ENCODE peak calls at places on chromosome 6, in six cellular contexts. T is A549, I is adrenal gland, W is gastrocnemius medialis, P is testis, M is esophagus muscularis mucosa. B is an unnamed sample.

GRCh38 chr6:144918073-144918472 is 632.9 kb downstream of the UTRN start:
- DNase-seq in T (no peak), I (no peak), W (no peak), P (no peak), M (no peak), B (no peak)

GRCh38 chr6:107108201-107108890 is 7.0 kb downstream of the BEND3 start:
- DNase-seq in T (no peak), I (no peak), W (no peak), P (no peak), M (no peak), B (peak; percentile 42)

GRCh38 chr6:47180633-47181032 is 129.1 kb downstream of the TNFRSF21 start:
- DNase-seq in T (peak; percentile 36), I (no peak), W (no peak), P (no peak), M (peak; percentile 47), B (no peak)

GRCh38 chr6:156794963-156795362 is 17.8 kb downstream of the ARID1B start:
- DNase-seq in T (no peak), I (no peak), W (no peak), P (no peak), M (no peak), B (no peak)

GRCh38 chr6:169075211-169075621 is 178.4 kb downstream of the THBS2 start:
- DNase-seq in T (no peak), I (no peak), W (peak; percentile 30), P (peak; percentile 69), M (peak; percentile 92), B (peak; percentile 75)

GRCh38 chr6:31122803-31123706 is 2.8 kb upstream of the CDSN start:
- DNase-seq in T (peak; percentile 23), I (peak; percentile 79), W (no peak), P (peak; percentile 85), M (no peak), B (no peak)

GRCh38 chr6:33589723-33590530 is 9.9 kb upstream of the BAK1 start:
- DNase-seq in T (peak; percentile 68), I (peak; percentile 83), W (peak; percentile 86), P (peak; percentile 80), M (no peak), B (no peak)

GRCh38 chr6:137323860-137324259 is 104.7 kb upstream of the IFNGR1 start:
- DNase-seq in T (no peak), I (no peak), W (no peak), P (no peak), M (no peak), B (no peak)

GRCh38 chr6:97677626-97678025 is 394.6 kb upstream of the MMS22L start:
- DNase-seq in T (no peak), I (no peak), W (no peak), P (no peak), M (no peak), B (no peak)

GRCh38 chr6:5318617-5319016 is 57.3 kb downstream of the FARS2 start:
- DNase-seq in T (no peak), I (no peak), W (no peak), P (peak; percentile 64), M (no peak), B (no peak)

GRCh38 chr6:89584539-89584938 is 54.0 kb downstream of the LYRM2 start:
- DNase-seq in T (no peak), I (no peak), W (no peak), P (no peak), M (no peak), B (no peak)

GRCh38 chr6:154542747-154543146 is 32.3 kb upstream of the CNKSR3 start:
- DNase-seq in T (no peak), I (no peak), W (no peak), P (no peak), M (no peak), B (no peak)

GRCh38 chr6:32853541-32854375 is at the start of the genes PSMB9 and TAP1:
- DNase-seq in T (peak; percentile 85), I (peak; percentile 92), W (peak; percentile 95), P (peak; percentile 95), M (peak; percentile 99), B (peak; percentile 99)

GRCh38 chr6:49546371-49546770 is 4.1 kb upstream of the C6orf141 start:
- DNase-seq in T (no peak), I (no peak), W (no peak), P (no peak), M (no peak), B (no peak)

GRCh38 chr6:95648636-95649035 is 71.3 kb downstream of the MANEA start:
- DNase-seq in T (no peak), I (no peak), W (no peak), P (peak; percentile 32), M (no peak), B (no peak)

GRCh38 chr6:16802071-16802470 is 40.8 kb upstream of the ATXN1 start:
- DNase-seq in T (no peak), I (no peak), W (peak; percentile 55), P (no peak), M (no peak), B (no peak)

GRCh38 chr6:30169658-30170614 is 6.6 kb downstream of the TRIM15 start:
- DNase-seq in T (peak; percentile 33), I (no peak), W (no peak), P (no peak), M (peak; percentile 57), B (no peak)

GRCh38 chr6:96465321-96465903 is 56.2 kb upstream of the UFL1 start:
- DNase-seq in T (no peak), I (no peak), W (no peak), P (no peak), M (no peak), B (no peak)

GRCh38 chr6:91141352-91141751 is 554.5 kb upstream of the MAP3K7 start:
- DNase-seq in T (no peak), I (no peak), W (no peak), P (no peak), M (no peak), B (no peak)

GRCh38 chr6:157376706-157377230 is 4.2 kb upstream of the ZDHHC14 start:
- DNase-seq in T (no peak), I (no peak), W (no peak), P (no peak), M (no peak), B (no peak)

GRCh38 chr6:4344317-4344899 is 209.0 kb upstream of the ECI2 start:
- DNase-seq in T (no peak), I (no peak), W (no peak), P (no peak), M (peak; percentile 70), B (no peak)

GRCh38 chr6:169452117-169452868 is 198.6 kb upstream of the THBS2 start:
- DNase-seq in T (no peak), I (peak; percentile 66), W (peak; percentile 50), P (peak; percentile 83), M (no peak), B (peak; percentile 87)

GRCh38 chr6:114247101-114247500 is 95.7 kb downstream of the HS3ST5 start:
- DNase-seq in T (no peak), I (no peak), W (no peak), P (no peak), M (no peak), B (no peak)
- TF ChIP-seq POLR2A in T (no peak), I (no peak), W (no peak), P (no peak), M (no peak), B (no peak)

GRCh38 chr6:12291785-12292604 is 1.8 kb downstream of the EDN1 start:
- DNase-seq in T (no peak), I (no peak), W (no peak), P (no peak), M (no peak), B (no peak)
- TF ChIP-seq CTCF in T (peak; percentile 45), I (no peak), W (no peak), P (no peak), M (no peak), B (no peak)

GRCh38 chr6:20817806-20818320 is 283.6 kb downstream of the CDKAL1 start:
- DNase-seq in T (no peak), I (no peak), W (no peak), P (no peak), M (no peak), B (no peak)
- H3K4me3 ChIP-seq in T (no peak overlapping the region), I (no peak overlapping the region), W (no peak overlapping the region), P (no peak overlapping the region), M (no peak overlapping the region), B (no peak overlapping the region)

GRCh38 chr6:26044140-26045045 is 42.8 kb upstream of the HFE start:
- DNase-seq in T (no peak), I (peak; percentile 69), W (peak; percentile 27), P (no peak), M (no peak), B (peak; percentile 85)
- TF ChIP-seq POLR2A in T (peak; percentile 7), I (no peak), W (no peak), P (no peak), M (no peak), B (no peak)

GRCh38 chr6:12636336-12636735 is 80.2 kb upstream of the PHACTR1 start:
- DNase-seq in T (no peak), I (no peak), W (no peak), P (no peak), M (no peak), B (no peak)
- TF ChIP-seq CTCF in T (no peak), I (no peak), W (no peak), P (no peak), M (no peak), B (no peak)